ENCODE peak calls at places on chromosomes 6 and 20, in five cellular contexts. B is psoas muscle, K is heart left ventricle, M is PC-3, H is A549. A is an unnamed sample.
A peak's percentile ranks its signal among the peaks of the same experiment; 100 is the strongest.

GRCh38 chr20:53154540-53154939 is 182.4 kb downstream of the TSHZ2 start:
- DNase-seq in M (no peak), H (no peak), B (no peak), K (no peak), A (no peak)

GRCh38 chr6:97469451-97469850 is 186.4 kb upstream of the MMS22L start:
- DNase-seq in H (no peak), M (no peak), B (no peak), K (no peak), A (no peak)

GRCh38 chr6:142918339-142919042 is 26.5 kb downstream of the HIVEP2 start:
- DNase-seq in K (no peak), H (no peak), B (no peak), M (no peak), A (no peak)

GRCh38 chr6:130459316-130459715 is 93.5 kb downstream of the TMEM200A start:
- DNase-seq in K (no peak), B (no peak), M (no peak), H (no peak), A (no peak)

GRCh38 chr6:104638841-104639290 is 220.9 kb downstream of the HACE1 start:
- DNase-seq in H (no peak), B (no peak), M (no peak), K (no peak), A (no peak)

GRCh38 chr6:122719176-122719575 is 60.3 kb upstream of the FABP7 start:
- DNase-seq in K (no peak), M (no peak), H (no peak), B (no peak), A (no peak)

GRCh38 chr6:38542031-38542430 is 97.7 kb downstream of the BTBD9 start:
- DNase-seq in K (no peak), M (peak; percentile 34), B (no peak), H (no peak), A (no peak)

GRCh38 chr6:169343886-169344525 is 90.4 kb upstream of the THBS2 start:
- DNase-seq in H (no peak), B (no peak), M (no peak), K (no peak), A (no peak)

GRCh38 chr20:37071481-37071911 is 24.3 kb downstream of the RBL1 start:
- DNase-seq in M (peak; percentile 21), H (no peak), K (no peak), B (no peak), A (no peak)

GRCh38 chr6:27747637-27748036 is 164.6 kb downstream of the OR2B2 start:
- DNase-seq in H (no peak), K (no peak), B (no peak), M (no peak), A (no peak)

GRCh38 chr6:27748662-27749061 is 163.5 kb downstream of the OR2B2 start:
- DNase-seq in B (no peak), M (no peak), H (no peak), K (no peak), A (no peak)

GRCh38 chr6:27743787-27744186 is 168.4 kb downstream of the OR2B2 start:
- DNase-seq in B (no peak), K (no peak), H (no peak), M (no peak), A (no peak)

GRCh38 chr6:27742833-27743573 is 169.2 kb downstream of the OR2B2 start:
- DNase-seq in H (no peak), B (no peak), M (no peak), K (no peak), A (no peak)
- H3K4me3 ChIP-seq in H (no peak overlapping the region), B (no peak overlapping the region), M (no peak overlapping the region), K (no peak overlapping the region), A (no peak overlapping the region)

GRCh38 chr6:39815356-39815755 is 23.2 kb downstream of the DAAM2 start:
- DNase-seq in M (no peak), B (no peak), K (no peak), H (no peak), A (no peak)

GRCh38 chr6:39812496-39812852 is 20.3 kb downstream of the DAAM2 start:
- DNase-seq in H (no peak), B (no peak), K (no peak), M (no peak), A (no peak)

GRCh38 chr6:39811835-39812345 is 19.7 kb downstream of the DAAM2 start:
- DNase-seq in B (no peak), M (no peak), H (no peak), K (no peak), A (no peak)

GRCh38 chr6:39814236-39814635 is 22.1 kb downstream of the DAAM2 start:
- DNase-seq in K (no peak), B (no peak), H (no peak), M (no peak), A (no peak)

DNA sequence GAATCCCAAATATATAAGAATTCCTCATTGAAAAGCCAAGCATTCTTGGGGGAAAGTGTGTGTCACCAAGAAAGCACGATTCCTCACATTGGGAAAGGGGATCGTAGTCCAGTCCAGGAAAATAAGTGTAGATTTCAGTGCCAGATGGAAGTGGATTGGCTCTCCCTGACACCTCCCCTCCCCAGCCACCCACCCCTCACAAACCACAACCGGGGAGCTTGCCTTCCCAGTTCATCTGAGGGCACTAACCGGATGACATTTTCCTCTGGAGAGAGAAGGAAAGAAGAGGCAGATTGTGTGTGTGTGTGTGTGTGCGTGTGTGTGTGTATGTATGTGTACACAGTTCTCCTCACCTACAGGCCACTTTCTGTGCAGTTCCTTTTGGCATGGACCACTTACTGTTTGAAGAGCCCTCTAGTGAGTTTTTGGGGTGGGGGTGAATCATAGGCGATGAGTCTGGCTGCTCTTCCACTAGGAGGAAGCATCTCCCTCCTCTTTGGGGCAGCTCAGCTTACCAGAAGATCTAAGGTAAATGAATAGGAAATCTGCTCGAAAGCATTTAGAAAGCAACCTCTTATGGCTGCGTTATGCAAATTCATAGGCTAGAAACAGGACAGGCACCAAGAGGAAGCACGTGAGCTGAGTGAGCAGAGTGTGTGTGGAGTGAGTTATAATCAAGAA is 20.8 kb downstream of the DAAM2 start:
- DNase-seq in B (peak; percentile 49), K (peak; percentile 42), H (no peak), M (no peak), A (peak; percentile 80)
- TF ChIP-seq CTCF in B (no peak), K (no peak), H (no peak), M (no peak), A (peak; percentile 48)

GRCh38 chr20:62427172-62428007 is at the start of gene RBBP8NL:
- DNase-seq in M (peak; percentile 98), B (no peak), K (no peak), H (no peak), A (no peak)
- H3K27ac ChIP-seq in M (peak within 1 kb of the TSS; percentile 42), B (no peak within 1 kb of the TSS), K (no peak within 1 kb of the TSS), H (no peak within 1 kb of the TSS), A (peak within 1 kb of the TSS; percentile 41)

GRCh38 chr20:32473231-32474008 is 111.7 kb downstream of the NOL4L start:
- DNase-seq in M (no peak), H (no peak), B (no peak), K (peak; percentile 8), A (no peak)
- H3K4me3 ChIP-seq in M (no peak overlapping the region), H (no peak overlapping the region), B (peak overlapping the region; percentile 52), K (peak overlapping the region; percentile 52), A (no peak overlapping the region)

GRCh38 chr6:30130887-30131862 is 4.8 kb upstream of the TRIM40 start:
- DNase-seq in K (peak; percentile 62), H (peak; percentile 82), B (peak; percentile 30), M (peak; percentile 87), A (peak; percentile 79)
- TF ChIP-seq CTCF in K (peak; percentile 94), H (peak; percentile 95), B (peak; percentile 97), M (peak; percentile 100), A (peak; percentile 100)

DNA sequence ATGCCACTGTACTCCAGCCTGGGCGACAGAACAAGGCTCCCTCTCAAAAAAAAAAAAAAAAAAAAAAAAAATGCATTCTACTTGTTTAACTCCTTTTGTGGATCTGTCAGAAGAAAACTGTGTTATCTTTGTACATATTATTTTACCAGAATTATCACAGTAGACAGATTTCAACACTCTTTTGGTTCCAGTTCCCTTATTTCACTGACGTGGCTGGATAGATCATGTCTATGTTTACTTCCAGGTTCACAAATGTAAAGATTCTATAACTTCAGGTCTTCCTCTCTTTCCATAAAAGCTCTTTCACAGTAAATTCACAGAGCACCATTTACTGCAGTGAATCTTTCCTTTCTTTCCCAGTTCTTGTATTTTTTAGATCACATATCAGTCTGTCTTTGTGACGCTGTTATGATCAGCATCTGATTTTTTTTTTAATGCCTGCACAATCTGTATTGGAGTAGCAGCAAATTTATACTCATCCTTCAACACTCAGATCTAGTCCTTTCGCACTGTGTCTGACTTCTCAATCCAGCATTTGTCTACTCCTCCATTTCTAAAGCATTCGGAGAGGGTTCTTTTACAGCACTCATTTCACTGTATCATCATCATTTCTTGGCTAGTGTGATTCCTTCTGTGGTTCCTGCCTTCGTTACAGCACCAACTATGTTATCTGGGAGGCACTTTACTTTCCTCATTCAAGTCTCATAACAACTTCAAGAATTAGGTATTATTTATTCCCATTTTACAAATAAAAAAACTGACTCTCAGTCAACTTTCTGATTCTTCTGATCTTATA is 18.2 kb downstream of the NUDT3 start:
- DNase-seq in B (no peak), K (no peak), H (no peak), M (no peak), A (no peak)
- H3K27ac ChIP-seq in B (peak overlapping the region; percentile 62), K (peak overlapping the region; percentile 59), H (no peak overlapping the region), M (no peak overlapping the region), A (no peak overlapping the region)

GRCh38 chr6:28353981-28354676 is 4.4 kb downstream of the ZKSCAN3 start:
- DNase-seq in M (peak; percentile 95), K (peak; percentile 65), B (peak; percentile 63), H (no peak), A (no peak)
- H3K4me3 ChIP-seq in M (peak overlapping the region; percentile 52), K (peak overlapping the region; percentile 57), B (peak overlapping the region; percentile 81), H (no peak overlapping the region), A (no peak overlapping the region)

GRCh38 chr6:151447237-151447636 is 4.7 kb downstream of the RMND1 start:
- DNase-seq in M (no peak), H (no peak), K (no peak), B (no peak), A (no peak)

GRCh38 chr6:151445482-151445881 is 6.4 kb downstream of the RMND1 start:
- DNase-seq in K (no peak), H (no peak), B (no peak), M (no peak), A (no peak)

GRCh38 chr6:151451950-151452749 is at the start of gene RMND1:
- DNase-seq in B (peak; percentile 100), M (peak; percentile 98), K (peak; percentile 100), H (peak; percentile 85), A (peak; percentile 100)

GRCh38 chr6:151451417-151451949 is 443 bp downstream of the RMND1 start:
- DNase-seq in M (no peak), H (no peak), K (no peak), B (no peak), A (no peak)

GRCh38 chr6:151448623-151449022 is 3.3 kb downstream of the RMND1 start:
- DNase-seq in K (no peak), B (no peak), H (no peak), M (no peak), A (peak; percentile 28)
- TF ChIP-seq CTCF in K (no peak), B (no peak), H (no peak), M (no peak), A (no peak)

GRCh38 chr20:34895465-34895864 is 19.1 kb downstream of the ACSS2 start:
- DNase-seq in B (no peak), H (no peak), K (no peak), M (no peak), A (no peak)
- H3K27ac ChIP-seq in B (peak overlapping the region; percentile 69), H (no peak overlapping the region), K (no peak overlapping the region), M (no peak overlapping the region), A (no peak overlapping the region)

GRCh38 chr6:69801711-69802110 is 4.9 kb upstream of the LMBRD1 start:
- DNase-seq in B (no peak), H (no peak), M (no peak), K (no peak), A (no peak)
- H3K4me3 ChIP-seq in B (no peak overlapping the region), H (no peak overlapping the region), M (no peak overlapping the region), K (no peak overlapping the region), A (no peak overlapping the region)

A was measured in WERI-Rb-1.